ENCODE peak calls at places on chromosomes 4 and X, in ten cellular contexts. One of them, this sample, is unnamed.

GRCh38 chr4:148962539-148963290 is 520.5 kb upstream of the NR3C2 start:
- DNase-seq in left lung: no peak
- DNase-seq in cardiac muscle cell: no peak
- DNase-seq in left cardiac atrium: no peak
- DNase-seq in globus pallidus: no peak
- DNase-seq in kidney epithelial cell: no peak
- DNase-seq in breast epithelium: no peak
- DNase-seq in lung microvascular endothelial cell: no peak
- DNase-seq in SK-N-DZ: no peak
- DNase-seq in activated T-cell treated with anti-CD3 and anti-CD28 coated beads for 1 hour: no peak
- DNase-seq in this sample: no peak

GRCh38 chr4:12126476-12126875 is 697.8 kb upstream of the HS3ST1 start:
- DNase-seq in left lung: no peak
- DNase-seq in cardiac muscle cell: no peak
- DNase-seq in left cardiac atrium: no peak
- DNase-seq in globus pallidus: peak
- DNase-seq in kidney epithelial cell: no peak
- DNase-seq in breast epithelium: no peak
- DNase-seq in lung microvascular endothelial cell: no peak
- DNase-seq in SK-N-DZ: no peak
- DNase-seq in activated T-cell treated with anti-CD3 and anti-CD28 coated beads for 1 hour: no peak
- DNase-seq in this sample: no peak

GRCh38 chr4:151226004-151226932 is 50.7 kb upstream of the PRSS48 start:
- DNase-seq in left lung: no peak
- DNase-seq in cardiac muscle cell: peak
- DNase-seq in left cardiac atrium: no peak
- DNase-seq in globus pallidus: peak
- DNase-seq in kidney epithelial cell: peak
- DNase-seq in breast epithelium: no peak
- DNase-seq in lung microvascular endothelial cell: peak
- DNase-seq in SK-N-DZ: no peak
- DNase-seq in activated T-cell treated with anti-CD3 and anti-CD28 coated beads for 1 hour: no peak
- DNase-seq in this sample: peak

GRCh38 chr4:1072830-1073446 is 40.4 kb downstream of the RNF212 start:
- DNase-seq in left lung: no peak
- DNase-seq in cardiac muscle cell: peak
- DNase-seq in left cardiac atrium: peak
- DNase-seq in globus pallidus: peak
- DNase-seq in kidney epithelial cell: no peak
- DNase-seq in breast epithelium: no peak
- DNase-seq in lung microvascular endothelial cell: peak
- DNase-seq in SK-N-DZ: peak
- DNase-seq in activated T-cell treated with anti-CD3 and anti-CD28 coated beads for 1 hour: peak
- DNase-seq in this sample: peak

GRCh38 chr4:165874799-165875371 is 1.8 kb downstream of the TLL1 start:
- DNase-seq in left lung: no peak
- DNase-seq in cardiac muscle cell: peak
- DNase-seq in left cardiac atrium: peak
- DNase-seq in globus pallidus: no peak
- DNase-seq in kidney epithelial cell: peak
- DNase-seq in breast epithelium: no peak
- DNase-seq in lung microvascular endothelial cell: peak
- DNase-seq in SK-N-DZ: no peak
- DNase-seq in activated T-cell treated with anti-CD3 and anti-CD28 coated beads for 1 hour: no peak
- DNase-seq in this sample: no peak

GRCh38 chrX:68989865-68990606 is 161.2 kb downstream of the EFNB1 start:
- DNase-seq in left lung: no peak
- DNase-seq in cardiac muscle cell: peak
- DNase-seq in left cardiac atrium: peak
- DNase-seq in globus pallidus: no peak
- DNase-seq in kidney epithelial cell: peak
- DNase-seq in breast epithelium: no peak
- DNase-seq in lung microvascular endothelial cell: peak
- DNase-seq in SK-N-DZ: peak
- DNase-seq in activated T-cell treated with anti-CD3 and anti-CD28 coated beads for 1 hour: no peak
- DNase-seq in this sample: no peak

GRCh38 chr4:118703118-118703517 is 17.9 kb downstream of the METTL14 start:
- DNase-seq in left lung: no peak
- DNase-seq in cardiac muscle cell: no peak
- DNase-seq in left cardiac atrium: no peak
- DNase-seq in globus pallidus: no peak
- DNase-seq in kidney epithelial cell: no peak
- DNase-seq in breast epithelium: no peak
- DNase-seq in lung microvascular endothelial cell: no peak
- DNase-seq in SK-N-DZ: no peak
- DNase-seq in activated T-cell treated with anti-CD3 and anti-CD28 coated beads for 1 hour: no peak
- DNase-seq in this sample: no peak

GRCh38 chr4:44760142-44760898 is 34.0 kb upstream of the GNPDA2 start:
- DNase-seq in left lung: no peak
- DNase-seq in cardiac muscle cell: peak
- DNase-seq in left cardiac atrium: no peak
- DNase-seq in globus pallidus: peak
- DNase-seq in kidney epithelial cell: no peak
- DNase-seq in breast epithelium: no peak
- DNase-seq in lung microvascular endothelial cell: peak
- DNase-seq in SK-N-DZ: peak
- DNase-seq in activated T-cell treated with anti-CD3 and anti-CD28 coated beads for 1 hour: no peak
- DNase-seq in this sample: peak

GRCh38 chr4:10108818-10109783 is 7.5 kb downstream of the WDR1 start:
- DNase-seq in left lung: no peak
- DNase-seq in cardiac muscle cell: peak
- DNase-seq in left cardiac atrium: no peak
- DNase-seq in globus pallidus: no peak
- DNase-seq in kidney epithelial cell: no peak
- DNase-seq in breast epithelium: no peak
- DNase-seq in lung microvascular endothelial cell: no peak
- DNase-seq in SK-N-DZ: no peak
- DNase-seq in activated T-cell treated with anti-CD3 and anti-CD28 coated beads for 1 hour: no peak
- DNase-seq in this sample: no peak

GRCh38 chr4:80173387-80173786 is 23.9 kb upstream of the PRDM8 start:
- DNase-seq in left lung: no peak
- DNase-seq in cardiac muscle cell: peak
- DNase-seq in left cardiac atrium: no peak
- DNase-seq in globus pallidus: no peak
- DNase-seq in kidney epithelial cell: peak
- DNase-seq in breast epithelium: no peak
- DNase-seq in lung microvascular endothelial cell: peak
- DNase-seq in SK-N-DZ: no peak
- DNase-seq in activated T-cell treated with anti-CD3 and anti-CD28 coated beads for 1 hour: no peak
- DNase-seq in this sample: no peak